ENCODE peak calls at places on chromosome 11, in four cellular contexts. One of them, this sample, is unnamed.

GRCh38 chr11:11472096-11472495 is 119.0 kb upstream of the CSNK2A3 start:
- DNase-seq in HCT116: no peak
- DNase-seq in stimulated activated CD8-positive, alpha-beta memory T cell treated with anti-CD3 and anti-CD28 coated beads, Interleukin-4, amount 100 ng/mL, for 1 hour: no peak
- DNase-seq in mesendoderm: no peak
- DNase-seq in this sample: no peak

GRCh38 chr11:127919206-127920000 is 668.0 kb downstream of the ETS1 start:
- DNase-seq in HCT116: no peak
- DNase-seq in stimulated activated CD8-positive, alpha-beta memory T cell treated with anti-CD3 and anti-CD28 coated beads, Interleukin-4, amount 100 ng/mL, for 1 hour: no peak
- DNase-seq in mesendoderm: no peak
- DNase-seq in this sample: no peak

GRCh38 chr11:75200531-75200930 is 40.0 kb upstream of the TPBGL start:
- DNase-seq in HCT116: no peak
- DNase-seq in mesendoderm: no peak
- DNase-seq in stimulated activated CD8-positive, alpha-beta memory T cell treated with anti-CD3 and anti-CD28 coated beads, Interleukin-4, amount 100 ng/mL, for 1 hour: no peak
- DNase-seq in this sample: no peak

GRCh38 chr11:18791175-18792065 is at the start of gene PTPN5:
- DNase-seq in stimulated activated CD8-positive, alpha-beta memory T cell treated with anti-CD3 and anti-CD28 coated beads, Interleukin-4, amount 100 ng/mL, for 1 hour: no peak
- DNase-seq in mesendoderm: peak
- DNase-seq in HCT116: no peak
- DNase-seq in this sample: peak

GRCh38 chr11:7281083-7281482 is 29.4 kb downstream of the SYT9 start:
- DNase-seq in stimulated activated CD8-positive, alpha-beta memory T cell treated with anti-CD3 and anti-CD28 coated beads, Interleukin-4, amount 100 ng/mL, for 1 hour: no peak
- DNase-seq in HCT116: no peak
- DNase-seq in mesendoderm: peak
- DNase-seq in this sample: peak

GRCh38 chr11:63404536-63404935 is 35.0 kb downstream of the SLC22A9 start:
- DNase-seq in stimulated activated CD8-positive, alpha-beta memory T cell treated with anti-CD3 and anti-CD28 coated beads, Interleukin-4, amount 100 ng/mL, for 1 hour: no peak
- DNase-seq in HCT116: no peak
- DNase-seq in mesendoderm: no peak
- DNase-seq in this sample: no peak

GRCh38 chr11:5317301-5317700 is 6.8 kb downstream of the OR51B2 start:
- DNase-seq in mesendoderm: no peak
- DNase-seq in HCT116: no peak
- DNase-seq in stimulated activated CD8-positive, alpha-beta memory T cell treated with anti-CD3 and anti-CD28 coated beads, Interleukin-4, amount 100 ng/mL, for 1 hour: no peak
- DNase-seq in this sample: no peak

GRCh38 chr11:65382036-65382803 is at the start of gene SLC25A45:
- DNase-seq in mesendoderm: peak
- DNase-seq in HCT116: peak
- DNase-seq in stimulated activated CD8-positive, alpha-beta memory T cell treated with anti-CD3 and anti-CD28 coated beads, Interleukin-4, amount 100 ng/mL, for 1 hour: peak
- DNase-seq in this sample: peak

GRCh38 chr11:117071344-117071787 is 26.9 kb downstream of the SIK3 start:
- DNase-seq in mesendoderm: no peak
- DNase-seq in stimulated activated CD8-positive, alpha-beta memory T cell treated with anti-CD3 and anti-CD28 coated beads, Interleukin-4, amount 100 ng/mL, for 1 hour: no peak
- DNase-seq in HCT116: no peak
- DNase-seq in this sample: peak

GRCh38 chr11:85171648-85172257 is 455.4 kb downstream of the DLG2 start:
- DNase-seq in stimulated activated CD8-positive, alpha-beta memory T cell treated with anti-CD3 and anti-CD28 coated beads, Interleukin-4, amount 100 ng/mL, for 1 hour: no peak
- DNase-seq in HCT116: no peak
- DNase-seq in mesendoderm: peak
- DNase-seq in this sample: no peak

GRCh38 chr11:296976-297665 is 2.2 kb downstream of the IFITM5 start:
- DNase-seq in mesendoderm: no peak
- DNase-seq in stimulated activated CD8-positive, alpha-beta memory T cell treated with anti-CD3 and anti-CD28 coated beads, Interleukin-4, amount 100 ng/mL, for 1 hour: no peak
- DNase-seq in HCT116: no peak
- DNase-seq in this sample: no peak

GRCh38 chr11:23555085-23555484 is 694.8 kb upstream of the CCDC179 start:
- DNase-seq in stimulated activated CD8-positive, alpha-beta memory T cell treated with anti-CD3 and anti-CD28 coated beads, Interleukin-4, amount 100 ng/mL, for 1 hour: no peak
- DNase-seq in HCT116: no peak
- DNase-seq in mesendoderm: no peak
- DNase-seq in this sample: no peak

GRCh38 chr11:122097419-122098001 is 18.5 kb downstream of the BLID start:
- DNase-seq in mesendoderm: no peak
- DNase-seq in stimulated activated CD8-positive, alpha-beta memory T cell treated with anti-CD3 and anti-CD28 coated beads, Interleukin-4, amount 100 ng/mL, for 1 hour: no peak
- DNase-seq in HCT116: no peak
- DNase-seq in this sample: peak

GRCh38 chr11:12625438-12626071 is 48.7 kb upstream of the TEAD1 start:
- DNase-seq in HCT116: no peak
- DNase-seq in mesendoderm: no peak
- DNase-seq in stimulated activated CD8-positive, alpha-beta memory T cell treated with anti-CD3 and anti-CD28 coated beads, Interleukin-4, amount 100 ng/mL, for 1 hour: no peak
- DNase-seq in this sample: no peak

GRCh38 chr11:79156031-79156430 is 284.8 kb downstream of the TENM4 start:
- DNase-seq in stimulated activated CD8-positive, alpha-beta memory T cell treated with anti-CD3 and anti-CD28 coated beads, Interleukin-4, amount 100 ng/mL, for 1 hour: no peak
- DNase-seq in mesendoderm: no peak
- DNase-seq in HCT116: no peak
- DNase-seq in this sample: no peak

GRCh38 chr11:68259122-68259959 is 12.4 kb downstream of the C11orf24 start:
- DNase-seq in mesendoderm: no peak
- DNase-seq in stimulated activated CD8-positive, alpha-beta memory T cell treated with anti-CD3 and anti-CD28 coated beads, Interleukin-4, amount 100 ng/mL, for 1 hour: no peak
- DNase-seq in HCT116: no peak
- DNase-seq in this sample: no peak

GRCh38 chr11:15213471-15214231 is 98.9 kb downstream of the INSC start:
- DNase-seq in stimulated activated CD8-positive, alpha-beta memory T cell treated with anti-CD3 and anti-CD28 coated beads, Interleukin-4, amount 100 ng/mL, for 1 hour: no peak
- DNase-seq in mesendoderm: no peak
- DNase-seq in HCT116: no peak
- DNase-seq in this sample: no peak

GRCh38 chr11:76543006-76543703 is 98.3 kb downstream of the EMSY start:
- DNase-seq in stimulated activated CD8-positive, alpha-beta memory T cell treated with anti-CD3 and anti-CD28 coated beads, Interleukin-4, amount 100 ng/mL, for 1 hour: no peak
- DNase-seq in HCT116: no peak
- DNase-seq in mesendoderm: no peak
- DNase-seq in this sample: no peak

GRCh38 chr11:10926801-10927200 is 68.9 kb upstream of the ZBED5 start:
- DNase-seq in HCT116: no peak
- DNase-seq in mesendoderm: no peak
- DNase-seq in stimulated activated CD8-positive, alpha-beta memory T cell treated with anti-CD3 and anti-CD28 coated beads, Interleukin-4, amount 100 ng/mL, for 1 hour: no peak
- DNase-seq in this sample: no peak

GRCh38 chr11:75557649-75558494 is 4.2 kb upstream of the SERPINH1 start:
- DNase-seq in mesendoderm: no peak
- DNase-seq in stimulated activated CD8-positive, alpha-beta memory T cell treated with anti-CD3 and anti-CD28 coated beads, Interleukin-4, amount 100 ng/mL, for 1 hour: no peak
- DNase-seq in HCT116: no peak
- DNase-seq in this sample: no peak

GRCh38 chr11:88307749-88308425 is 29.6 kb downstream of the CTSC start:
- DNase-seq in mesendoderm: no peak
- DNase-seq in stimulated activated CD8-positive, alpha-beta memory T cell treated with anti-CD3 and anti-CD28 coated beads, Interleukin-4, amount 100 ng/mL, for 1 hour: no peak
- DNase-seq in HCT116: no peak
- DNase-seq in this sample: peak

GRCh38 chr11:11022126-11022730 is 164.4 kb upstream of the ZBED5 start:
- DNase-seq in stimulated activated CD8-positive, alpha-beta memory T cell treated with anti-CD3 and anti-CD28 coated beads, Interleukin-4, amount 100 ng/mL, for 1 hour: no peak
- DNase-seq in mesendoderm: no peak
- DNase-seq in HCT116: peak
- DNase-seq in this sample: peak

GRCh38 chr11:17978553-17979287 is 34.1 kb downstream of the SERGEF start:
- DNase-seq in stimulated activated CD8-positive, alpha-beta memory T cell treated with anti-CD3 and anti-CD28 coated beads, Interleukin-4, amount 100 ng/mL, for 1 hour: no peak
- DNase-seq in HCT116: no peak
- DNase-seq in mesendoderm: peak
- DNase-seq in this sample: peak

GRCh38 chr11:103907548-103908455 is 128.6 kb upstream of the DDI1 start:
- DNase-seq in stimulated activated CD8-positive, alpha-beta memory T cell treated with anti-CD3 and anti-CD28 coated beads, Interleukin-4, amount 100 ng/mL, for 1 hour: no peak
- DNase-seq in mesendoderm: no peak
- DNase-seq in HCT116: no peak
- DNase-seq in this sample: no peak

GRCh38 chr11:88523362-88524028 is 186.0 kb upstream of the CTSC start:
- DNase-seq in stimulated activated CD8-positive, alpha-beta memory T cell treated with anti-CD3 and anti-CD28 coated beads, Interleukin-4, amount 100 ng/mL, for 1 hour: no peak
- DNase-seq in HCT116: no peak
- DNase-seq in mesendoderm: no peak
- DNase-seq in this sample: no peak

GRCh38 chr11:8067929-8068575 is 13.0 kb upstream of the TUB start:
- DNase-seq in HCT116: no peak
- DNase-seq in mesendoderm: no peak
- DNase-seq in stimulated activated CD8-positive, alpha-beta memory T cell treated with anti-CD3 and anti-CD28 coated beads, Interleukin-4, amount 100 ng/mL, for 1 hour: no peak
- DNase-seq in this sample: no peak

GRCh38 chr11:32435152-32435480 is 223 bp downstream of the WT1 start:
- DNase-seq in mesendoderm: no peak
- DNase-seq in HCT116: no peak
- DNase-seq in stimulated activated CD8-positive, alpha-beta memory T cell treated with anti-CD3 and anti-CD28 coated beads, Interleukin-4, amount 100 ng/mL, for 1 hour: no peak
- DNase-seq in this sample: peak

GRCh38 chr11:106021181-106021966 is 666 bp downstream of the MSANTD4 start:
- DNase-seq in HCT116: no peak
- DNase-seq in stimulated activated CD8-positive, alpha-beta memory T cell treated with anti-CD3 and anti-CD28 coated beads, Interleukin-4, amount 100 ng/mL, for 1 hour: no peak
- DNase-seq in mesendoderm: no peak
- DNase-seq in this sample: peak

GRCh38 chr11:128451651-128452470 is 135.5 kb downstream of the ETS1 start:
- DNase-seq in HCT116: no peak
- DNase-seq in stimulated activated CD8-positive, alpha-beta memory T cell treated with anti-CD3 and anti-CD28 coated beads, Interleukin-4, amount 100 ng/mL, for 1 hour: no peak
- DNase-seq in mesendoderm: no peak
- DNase-seq in this sample: peak

GRCh38 chr11:35083181-35084061 is 55.5 kb upstream of the CD44 start:
- DNase-seq in mesendoderm: peak
- DNase-seq in HCT116: peak
- DNase-seq in stimulated activated CD8-positive, alpha-beta memory T cell treated with anti-CD3 and anti-CD28 coated beads, Interleukin-4, amount 100 ng/mL, for 1 hour: no peak
- DNase-seq in this sample: peak

This sample was measured in GM23338.